ENCODE peak calls at places on chromosomes 7 and 10, in six cellular contexts. H is foreskin fibroblast, N is mucosa of descending colon, Y is ovary, I is GM12865, D is suprapubic skin. P is an unnamed sample.

GRCh38 chr7:1781369-1781768 is 111.3 kb downstream of the ELFN1 start:
- DNase-seq in H (no peak), N (no peak), Y (no peak), I (no peak), D (no peak), P (no peak)

GRCh38 chr10:9296206-9296605 is 1241.7 kb downstream of the GATA3 start:
- DNase-seq in H (peak), N (no peak), Y (no peak), I (no peak), D (no peak), P (no peak)

GRCh38 chr10:78302739-78302988 is 269.0 kb downstream of the RPS24 start:
- DNase-seq in H (no peak), N (no peak), Y (no peak), I (no peak), D (no peak), P (no peak)

GRCh38 chr10:97888641-97889262 is 39.1 kb downstream of the GOLGA7B start:
- DNase-seq in H (peak), N (no peak), Y (no peak), I (no peak), D (no peak), P (peak)

GRCh38 chr10:6202098-6202683 is 541 bp upstream of the PFKFB3 start:
- DNase-seq in H (no peak), N (peak), Y (no peak), I (no peak), D (no peak), P (no peak)

GRCh38 chr10:57506414-57507094 is 761.1 kb downstream of the IPMK start:
- DNase-seq in H (no peak), N (no peak), Y (no peak), I (no peak), D (no peak), P (no peak)

GRCh38 chr7:108875139-108875538 is 305.5 kb downstream of the DNAJB9 start:
- DNase-seq in H (peak), N (no peak), Y (no peak), I (peak), D (no peak), P (peak)

GRCh38 chr7:105454921-105455320 is 66.2 kb upstream of the SRPK2 start:
- DNase-seq in H (peak), N (no peak), Y (no peak), I (no peak), D (no peak), P (peak)

GRCh38 chr10:42754155-42755027 is 28.2 kb upstream of the BMS1 start:
- DNase-seq in H (peak), N (peak), Y (peak), I (no peak), D (no peak), P (no peak)

GRCh38 chr10:102646610-102647432 is 2.5 kb downstream of the TRIM8 start:
- DNase-seq in H (peak), N (peak), Y (no peak), I (peak), D (no peak), P (no peak)

GRCh38 chr7:87853237-87853864 is 22.8 kb downstream of the SLC25A40 start:
- DNase-seq in H (peak), N (no peak), Y (no peak), I (no peak), D (no peak), P (peak)
- TF ChIP-seq CTCF in H (no peak), N (no peak), Y (no peak), I (no peak), D (no peak), P (no peak)

DNA sequence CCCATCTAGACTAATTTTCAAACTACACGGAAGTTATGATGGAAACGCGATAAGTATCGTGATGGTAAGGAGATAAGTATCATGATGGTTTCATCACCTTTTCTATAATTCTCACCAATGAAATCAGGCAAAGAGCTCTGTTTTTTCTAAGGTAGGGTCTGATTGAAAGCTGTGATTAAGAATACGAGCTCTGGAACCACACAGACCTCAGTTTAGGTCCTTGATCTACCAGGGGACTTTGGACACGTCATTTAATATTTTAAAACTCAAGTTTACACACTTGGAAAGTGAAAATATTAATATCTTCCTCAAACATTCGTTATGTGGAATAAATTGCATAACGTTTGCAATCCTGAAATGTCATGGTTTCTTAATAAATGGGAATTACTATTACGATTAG is 538.2 kb upstream of the CELF2 start:
- DNase-seq in H (no peak), N (no peak), Y (no peak), I (no peak), D (no peak), P (no peak)
- TF ChIP-seq CTCF in H (no peak), N (no peak), Y (no peak), I (no peak), D (no peak), P (no peak)

GRCh38 chr10:104648421-104648820 is 7.3 kb downstream of the SORCS3 start:
- DNase-seq in H (peak), N (no peak), Y (no peak), I (no peak), D (no peak), P (no peak)

DNA sequence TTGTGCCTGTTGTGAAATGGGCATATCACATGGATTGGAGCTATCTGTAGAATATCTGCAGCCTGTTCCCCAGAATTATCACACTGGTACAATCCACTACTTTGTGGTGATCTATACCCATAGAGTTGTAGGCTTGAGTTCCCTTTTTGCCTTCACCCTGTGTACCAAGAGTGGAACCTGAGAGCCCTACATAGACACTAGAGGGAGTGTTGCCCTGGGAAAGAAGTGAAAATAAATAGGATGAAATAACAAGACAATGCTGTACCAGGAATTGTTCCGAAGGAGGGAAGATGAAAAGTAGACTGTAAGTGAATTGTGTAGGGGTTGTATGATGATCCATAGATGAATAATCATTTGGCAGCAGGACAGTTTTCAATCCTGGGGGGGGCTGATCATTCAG is 9.0 kb downstream of the SORCS3 start:
- DNase-seq in H (peak), N (no peak), Y (no peak), I (no peak), D (no peak), P (peak)
- TF ChIP-seq CTCF in H (no peak), N (no peak), Y (peak), I (peak), D (no peak), P (peak)

GRCh38 chr7:28409716-28410627 is 2.3 kb upstream of the CREB5 start:
- DNase-seq in H (peak), N (no peak), Y (peak), I (no peak), D (no peak), P (peak)

GRCh38 chr7:28414453-28414852 is 2.1 kb downstream of the CREB5 start:
- DNase-seq in H (no peak), N (no peak), Y (no peak), I (no peak), D (no peak), P (no peak)

GRCh38 chr7:28410628-28411578 is 1.4 kb upstream of the CREB5 start:
- DNase-seq in H (peak), N (no peak), Y (peak), I (peak), D (peak), P (peak)

GRCh38 chr7:28408974-28409715 is 3.2 kb upstream of the CREB5 start:
- DNase-seq in H (peak), N (peak), Y (peak), I (peak), D (peak), P (peak)

DNA sequence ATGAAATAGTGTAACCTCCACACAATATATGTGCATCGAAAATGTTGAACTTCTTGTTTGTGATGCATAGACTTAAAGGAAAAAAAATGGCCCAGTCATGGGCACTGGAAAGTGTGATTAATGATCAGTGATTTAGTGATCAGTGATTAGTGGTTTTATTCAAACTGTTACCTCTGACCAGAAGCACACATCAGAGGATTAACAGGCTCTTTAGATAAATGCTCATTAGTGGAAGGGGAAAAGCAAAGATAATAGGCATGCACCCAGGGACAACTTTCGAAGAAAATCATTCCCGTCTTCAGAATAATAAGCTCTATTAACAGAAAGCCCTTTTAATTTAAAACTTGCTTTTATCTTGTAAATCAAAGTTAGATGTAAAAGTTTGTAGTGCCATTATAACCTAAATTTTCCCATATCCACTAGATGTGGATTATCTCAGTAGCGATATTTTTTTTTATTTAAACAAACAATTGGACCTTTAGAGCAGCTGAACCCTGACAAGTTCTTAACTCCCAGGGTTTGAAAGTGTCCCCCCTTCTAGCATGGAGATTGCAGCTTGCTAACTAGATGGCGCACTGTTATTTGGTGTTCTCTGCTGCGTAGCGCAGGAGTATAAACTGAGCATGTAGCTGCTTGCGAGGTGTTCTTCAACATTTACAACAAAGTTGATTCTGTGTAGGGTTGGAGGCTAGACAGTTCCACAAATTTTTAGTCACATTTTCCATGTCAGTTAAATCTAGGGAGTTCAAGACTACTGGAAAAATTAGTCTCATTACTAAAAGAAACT is at the start of gene CREB5:
- DNase-seq in H (no peak), N (no peak), Y (no peak), I (peak), D (no peak), P (no peak)
- TF ChIP-seq CTCF in H (peak), N (no peak), Y (no peak), I (peak), D (no peak), P (no peak)

DNA sequence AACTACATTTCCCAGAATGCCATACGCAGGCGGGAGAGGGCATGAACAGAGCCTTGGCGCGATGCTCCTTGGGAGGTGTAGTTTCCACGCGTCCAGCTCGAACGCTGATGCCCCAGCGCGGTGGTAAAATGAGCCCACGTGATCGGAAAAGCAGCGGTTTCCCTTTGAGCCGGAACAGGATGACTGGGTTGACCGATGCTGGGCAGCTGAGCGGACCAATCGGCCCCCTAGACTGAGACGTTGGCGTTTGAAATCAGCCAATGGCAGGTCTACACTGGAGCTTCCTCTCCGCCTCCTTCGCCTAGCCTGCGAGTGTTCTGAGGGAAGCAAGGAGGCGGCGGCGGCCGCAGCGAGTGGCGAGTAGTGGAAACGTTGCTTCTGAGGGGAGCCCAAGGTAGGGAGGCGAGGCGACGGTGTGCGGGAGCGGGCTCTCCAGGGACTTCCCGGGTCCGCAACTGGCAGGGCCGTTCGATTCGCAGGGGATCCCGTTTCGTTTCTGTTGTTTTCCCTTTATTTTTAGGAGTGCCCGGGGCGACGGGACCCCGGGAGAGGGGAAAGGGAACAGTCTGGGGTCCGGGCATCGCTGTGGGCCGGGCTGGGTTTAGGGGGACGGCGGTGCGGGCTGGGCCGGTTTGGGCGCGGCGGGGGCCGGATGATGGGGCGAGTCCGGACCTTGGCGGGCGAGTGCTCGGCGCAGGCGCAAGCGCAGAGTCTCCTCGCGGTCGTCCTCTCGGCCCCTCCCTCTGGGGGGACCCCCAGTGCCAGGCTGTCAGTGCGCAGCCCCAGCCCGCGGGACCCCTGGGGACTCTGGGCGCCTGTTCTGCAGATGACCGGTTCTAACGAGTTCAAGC is at the start of gene BUB3:
- DNase-seq in H (peak), N (peak), Y (peak), I (peak), D (peak), P (peak)
- TF ChIP-seq CTCF in H (no peak), N (peak), Y (peak), I (no peak), D (peak), P (no peak)

GRCh38 chr7:139384611-139385010 is 24.9 kb downstream of the LUC7L2 start:
- DNase-seq in H (no peak), N (no peak), Y (no peak), I (no peak), D (no peak), P (no peak)
- TF ChIP-seq CTCF in H (no peak), N (no peak), Y (no peak), I (no peak), D (no peak), P (no peak)

GRCh38 chr7:104252409-104253134 is 44.8 kb upstream of the ORC5 start:
- DNase-seq in H (no peak), N (no peak), Y (no peak), I (peak), D (no peak), P (peak)
- TF ChIP-seq CTCF in H (no peak), N (no peak), Y (no peak), I (peak), D (no peak), P (no peak)

GRCh38 chr10:123516291-123516690 is 149.9 kb upstream of the GPR26 start:
- DNase-seq in H (no peak), N (no peak), Y (no peak), I (no peak), D (peak), P (no peak)
- TF ChIP-seq CTCF in H (no peak), N (no peak), Y (no peak), I (no peak), D (no peak), P (no peak)